ENCODE peak calls at places on chromosome 15, in six cellular contexts. E, I, U, V, Q and T are unnamed samples.

GRCh38 chr15:31265871-31266711 is 60.5 kb upstream of the KLF13 start:
- DNase-seq in I (no peak), E (peak), V (no peak), U (peak), Q (no peak), T (peak)

GRCh38 chr15:70196314-70197291 is 98.9 kb upstream of the TLE3 start:
- DNase-seq in I (peak), U (peak), V (peak), Q (no peak), E (peak), T (no peak)

GRCh38 chr15:31263751-31264533 is 62.7 kb upstream of the KLF13 start:
- DNase-seq in I (no peak), E (peak), U (peak), V (peak), Q (peak), T (peak)

GRCh38 chr15:62190257-62190656 is 25.2 kb upstream of the C2CD4B start:
- DNase-seq in Q (no peak), U (no peak), E (no peak), I (no peak), V (no peak), T (no peak)

GRCh38 chr15:34799825-34800168 is 4.4 kb upstream of the ACTC1 start:
- DNase-seq in U (no peak), V (no peak), Q (no peak), E (no peak), I (no peak), T (no peak)

GRCh38 chr15:57920916-57921315 is 144.6 kb downstream of the ALDH1A2 start:
- DNase-seq in E (no peak), U (no peak), Q (no peak), V (no peak), I (no peak), T (no peak)

GRCh38 chr15:48191574-48192225 is at the start of gene CTXN2:
- DNase-seq in E (no peak), Q (no peak), V (no peak), U (no peak), I (no peak), T (peak)

GRCh38 chr15:52220896-52221660 is 29.9 kb upstream of the GNB5 start:
- DNase-seq in I (no peak), E (no peak), U (no peak), Q (no peak), V (no peak), T (peak)

GRCh38 chr15:63832620-63833245 is 1.0 kb downstream of the HERC1 start:
- DNase-seq in V (no peak), I (no peak), U (no peak), E (peak), Q (no peak), T (no peak)

GRCh38 chr15:29913528-29914135 is 91.4 kb upstream of the TJP1 start:
- DNase-seq in U (no peak), I (peak), E (no peak), Q (no peak), V (no peak), T (no peak)

GRCh38 chr15:59174846-59175831 is 31.5 kb upstream of the LDHAL6B start:
- DNase-seq in I (peak), E (peak), V (no peak), Q (peak), U (no peak), T (peak)

GRCh38 chr15:77898811-77899730 is 178.4 kb downstream of the TBC1D2B start:
- DNase-seq in I (no peak), V (peak), U (no peak), Q (no peak), E (no peak), T (no peak)

GRCh38 chr15:37087050-37087691 is 13.2 kb downstream of the MEIS2 start:
- DNase-seq in Q (no peak), E (no peak), U (no peak), I (no peak), V (no peak), T (no peak)

GRCh38 chr15:51878446-51879386 is 49.3 kb downstream of the TMOD3 start:
- DNase-seq in V (no peak), U (no peak), Q (no peak), E (no peak), I (peak), T (peak)

GRCh38 chr15:101615986-101616848 is 36.0 kb downstream of the TM2D3 start:
- DNase-seq in I (peak), V (peak), E (peak), Q (no peak), U (no peak), T (peak)

GRCh38 chr15:90294601-90295269 is 29.3 kb downstream of the NGRN start:
- DNase-seq in E (no peak), U (no peak), I (no peak), V (no peak), Q (no peak), T (no peak)

GRCh38 chr15:52163321-52164190 is 27.6 kb downstream of the GNB5 start:
- DNase-seq in E (peak), U (no peak), V (no peak), I (no peak), Q (no peak), T (no peak)

GRCh38 chr15:31483924-31484368 is 157.3 kb downstream of the KLF13 start:
- DNase-seq in V (no peak), E (peak), Q (no peak), U (peak), I (no peak), T (no peak)

GRCh38 chr15:57064033-57064432 is 145.6 kb downstream of the TCF12 start:
- DNase-seq in V (no peak), U (no peak), E (no peak), I (peak), Q (no peak), T (no peak)

GRCh38 chr15:100206643-100207042 is 135.1 kb downstream of the ADAMTS17 start:
- DNase-seq in I (no peak), E (no peak), V (no peak), Q (no peak), U (no peak), T (no peak)

GRCh38 chr15:21269121-21269520 is 171.2 kb downstream of the POTEB3 start:
- DNase-seq in V (peak), I (no peak), E (no peak), U (no peak), Q (no peak), T (no peak)

GRCh38 chr15:27638950-27639349 is 460.2 kb downstream of the OCA2 start:
- DNase-seq in I (no peak), V (no peak), U (no peak), Q (no peak), E (no peak), T (no peak)

GRCh38 chr15:79463043-79463780 is 31.1 kb downstream of the MINAR1 start:
- DNase-seq in I (no peak), U (no peak), V (no peak), Q (no peak), E (no peak), T (no peak)

GRCh38 chr15:94972314-94972713 is 741.0 kb downstream of the MCTP2 start:
- DNase-seq in I (no peak), U (no peak), Q (no peak), V (no peak), E (no peak), T (no peak)

GRCh38 chr15:85591622-85592021 is 203.1 kb downstream of the KLHL25 start:
- DNase-seq in V (no peak), U (no peak), I (no peak), Q (no peak), E (no peak), T (no peak)
- H3K27ac ChIP-seq in V (no peak), U (no peak), I (no peak), Q (no peak), E (no peak), T (no peak)

GRCh38 chr15:65245096-65245849 is 34.0 kb upstream of the CILP start:
- DNase-seq in Q (no peak), U (peak), I (peak), E (peak), V (peak), T (no peak)

GRCh38 chr15:65248506-65248905 is 37.2 kb upstream of the CILP start:
- DNase-seq in U (no peak), V (no peak), E (no peak), I (no peak), Q (no peak), T (no peak)

GRCh38 chr15:65244638-65245037 is 33.4 kb upstream of the CILP start:
- DNase-seq in E (no peak), V (no peak), Q (no peak), I (no peak), U (no peak), T (no peak)

GRCh38 chr15:65246939-65247338 is 35.7 kb upstream of the CILP start:
- DNase-seq in V (peak), I (no peak), U (no peak), E (no peak), Q (no peak), T (no peak)

DNA sequence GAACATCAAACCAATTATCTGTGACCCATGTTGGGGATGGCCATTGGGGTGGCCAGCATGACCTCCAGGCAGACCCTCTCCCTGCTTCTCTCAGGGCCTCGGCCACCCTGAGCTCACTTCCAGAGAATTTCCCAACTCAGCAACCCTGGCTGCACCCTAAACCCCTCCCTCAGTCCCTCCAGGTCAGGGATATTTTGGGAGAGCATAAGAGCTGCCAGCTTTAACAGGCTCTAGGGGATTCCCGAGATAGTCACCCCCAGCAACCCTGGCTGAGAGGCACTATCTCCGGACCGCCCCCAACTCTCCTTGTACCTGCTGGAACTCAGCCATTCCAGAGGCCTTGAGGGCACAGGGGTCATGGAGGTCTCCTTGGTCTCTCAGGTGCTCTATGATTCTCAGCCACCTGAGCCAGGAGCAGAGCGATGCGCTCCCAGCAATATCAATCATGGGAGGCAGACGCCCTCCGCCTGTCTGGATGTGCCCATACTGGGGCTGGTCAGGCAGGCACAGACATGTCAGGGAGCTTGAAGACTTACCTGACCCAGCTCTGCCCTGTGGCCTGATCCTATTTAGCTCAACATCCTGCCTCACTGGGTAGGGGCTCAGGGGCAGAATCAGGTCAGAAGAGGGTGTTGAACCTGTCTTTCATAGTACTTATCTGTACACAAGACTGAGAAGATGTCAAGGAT is 34.9 kb upstream of the CILP start:
- DNase-seq in E (no peak), I (no peak), U (no peak), V (peak), Q (no peak), T (no peak)
- H3K27ac ChIP-seq in E (peak), I (peak), U (peak), V (no peak), Q (peak), T (peak)

DNA sequence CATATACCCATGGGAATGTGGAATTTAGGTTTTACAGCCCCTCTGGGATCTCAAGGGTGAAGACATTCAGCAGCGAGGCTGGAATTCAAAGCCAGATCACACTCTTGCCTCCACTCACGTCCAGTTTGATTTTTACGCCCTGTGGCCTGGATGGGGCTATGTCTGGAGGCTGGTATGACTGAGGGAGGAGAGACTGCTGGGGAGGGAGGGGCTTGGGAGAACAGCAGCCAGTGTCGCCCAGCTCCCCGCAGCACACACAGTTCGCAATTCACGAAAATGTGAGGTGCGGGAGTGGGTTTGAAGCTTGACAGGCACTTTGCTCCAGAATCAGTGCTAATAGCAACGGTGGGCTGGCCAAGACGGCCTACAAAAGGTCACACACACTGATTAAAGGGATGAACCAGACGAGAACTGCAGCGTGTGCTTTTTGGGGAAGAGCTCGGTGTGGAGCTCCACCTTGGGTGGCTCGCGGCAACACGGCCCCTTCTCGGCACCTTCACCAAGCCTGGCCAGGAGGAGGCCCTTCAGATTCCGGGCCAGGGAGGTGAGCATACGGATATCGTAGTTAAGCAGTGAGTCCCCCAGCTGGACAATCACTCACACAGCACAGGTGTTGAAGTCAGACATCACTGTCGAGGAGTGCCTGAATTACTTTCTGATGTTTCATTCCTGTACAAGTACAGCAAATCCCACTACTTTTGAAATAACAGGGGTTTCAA is 16.4 kb downstream of the EHD4 start:
- DNase-seq in I (no peak), Q (no peak), E (no peak), V (no peak), U (no peak), T (no peak)
- H3K27ac ChIP-seq in I (no peak), Q (no peak), E (no peak), V (peak), U (peak), T (no peak)

GRCh38 chr15:74317820-74318375 is 49.5 kb downstream of the CYP11A1 start:
- DNase-seq in U (peak), V (peak), Q (peak), E (peak), I (peak), T (no peak)

GRCh38 chr15:74319596-74320357 is 47.7 kb downstream of the CYP11A1 start:
- DNase-seq in V (no peak), E (peak), Q (no peak), I (no peak), U (no peak), T (no peak)

GRCh38 chr15:74318376-74319137 is 48.9 kb downstream of the CYP11A1 start:
- DNase-seq in U (no peak), Q (no peak), E (no peak), I (no peak), V (no peak), T (no peak)

GRCh38 chr15:74320358-74321247 is 46.8 kb downstream of the CYP11A1 start:
- DNase-seq in E (peak), Q (no peak), V (peak), U (peak), I (peak), T (peak)

GRCh38 chr15:74319138-74319460 is 48.3 kb downstream of the CYP11A1 start:
- DNase-seq in I (no peak), U (no peak), E (no peak), Q (no peak), V (no peak), T (no peak)
- H3K27ac ChIP-seq in I (no peak), U (peak), E (no peak), Q (no peak), V (no peak), T (no peak)

GRCh38 chr15:83930392-83930791 is 276.5 kb downstream of the ADAMTSL3 start:
- DNase-seq in I (no peak), U (no peak), E (no peak), V (no peak), Q (no peak), T (no peak)
- H3K27ac ChIP-seq in I (no peak), U (peak), E (no peak), V (peak), Q (peak), T (no peak)

GRCh38 chr15:74442604-74443003 is 8.8 kb upstream of the SEMA7A start:
- DNase-seq in E (no peak), Q (no peak), I (no peak), V (peak), U (no peak), T (no peak)
- H3K27ac ChIP-seq in E (no peak), Q (no peak), I (no peak), V (no peak), U (no peak), T (no peak)